ENCODE peak calls at places on chromosomes 16 and 17, in ten cellular contexts. L is fibroblast of mammary gland; I is HEK293T; T is stimulated activated CD8-positive, alpha-beta memory T cell treated with anti-CD3 and anti-CD28 coated beads, Interleukin-7, amount 100 ng/mL, for 4 hours; Y is NCI-H526; W is NCI-H2029 treated with DMSO at 0.1 percent for 48 hours; V is CD4-positive, alpha-beta T cell; E is bronchial epithelial cell; B is hypothalamus; S is type B pancreatic cell. H is an unnamed sample.

GRCh38 chr17:63470116-63470515 is 6.7 kb upstream of the ACE start:
- DNase-seq in L (no peak), I (no peak), T (no peak), Y (no peak), W (no peak), V (no peak), E (no peak), B (no peak), S (no peak), H (no peak)

GRCh38 chr17:37570527-37571093 is 38.6 kb downstream of the SYNRG start:
- DNase-seq in L (peak; percentile 65), I (peak; percentile 49), T (no peak), Y (peak; percentile 15), W (peak; percentile 10), V (no peak), E (peak; percentile 87), B (no peak), S (no peak), H (no peak)

GRCh38 chr17:17494499-17495447 is 1.4 kb downstream of the RASD1 start:
- DNase-seq in L (peak; percentile 47), I (no peak), T (no peak), Y (no peak), W (no peak), V (no peak), E (peak; percentile 17), B (no peak), S (no peak), H (peak; percentile 28)

GRCh38 chr17:49028271-49028670 is 31.1 kb downstream of the IGF2BP1 start:
- DNase-seq in L (no peak), I (no peak), T (no peak), Y (no peak), W (no peak), V (no peak), E (no peak), B (no peak), S (no peak), H (no peak)

GRCh38 chr17:55577011-55577586 is 65.8 kb upstream of the SMIM36 start:
- DNase-seq in L (peak; percentile 95), I (no peak), T (no peak), Y (no peak), W (no peak), V (peak; percentile 23), E (no peak), B (no peak), S (no peak), H (peak; percentile 26)

GRCh38 chr16:74563828-74564263 is 43.1 kb downstream of the GLG1 start:
- DNase-seq in L (peak; percentile 62), I (no peak), T (peak; percentile 8), Y (no peak), W (no peak), V (no peak), E (peak; percentile 77), B (no peak), S (no peak), H (no peak)

GRCh38 chr16:64172652-64173051 is 949.2 kb downstream of the CDH11 start:
- DNase-seq in L (no peak), I (no peak), T (no peak), Y (no peak), W (no peak), V (no peak), E (no peak), B (no peak), S (no peak), H (no peak)

GRCh38 chr17:1087381-1088241 is 90.7 kb downstream of the TIMM22 start:
- DNase-seq in L (no peak), I (peak; percentile 79), T (no peak), Y (peak; percentile 95), W (peak; percentile 58), V (no peak), E (peak; percentile 78), B (no peak), S (no peak), H (no peak)

GRCh38 chr17:45230787-45231480 is 9.2 kb downstream of the FMNL1 start:
- DNase-seq in L (peak; percentile 56), I (no peak), T (no peak), Y (no peak), W (no peak), V (no peak), E (peak; percentile 56), B (no peak), S (no peak), H (no peak)

GRCh38 chr16:56814537-56815432 is 50.2 kb upstream of the SLC12A3 start:
- DNase-seq in L (no peak), I (no peak), T (no peak), Y (no peak), W (no peak), V (no peak), E (no peak), B (no peak), S (no peak), H (no peak)

GRCh38 chr17:28760987-28761562 is 17.3 kb downstream of the TRAF4 start:
- DNase-seq in L (peak; percentile 76), I (no peak), T (no peak), Y (no peak), W (peak; percentile 70), V (no peak), E (peak; percentile 56), B (no peak), S (no peak), H (no peak)

GRCh38 chr16:12584488-12585233 is 219.0 kb downstream of the CPPED1 start:
- DNase-seq in L (no peak), I (no peak), T (no peak), Y (no peak), W (peak; percentile 7), V (no peak), E (peak; percentile 15), B (no peak), S (no peak), H (no peak)

GRCh38 chr17:34099859-34100258 is 155.2 kb upstream of the CCL2 start:
- DNase-seq in L (no peak), I (no peak), T (no peak), Y (no peak), W (no peak), V (no peak), E (no peak), B (no peak), S (no peak), H (no peak)

GRCh38 chr16:8486985-8487384 is 103.3 kb downstream of the TMEM114 start:
- DNase-seq in L (no peak), I (no peak), T (no peak), Y (no peak), W (no peak), V (no peak), E (no peak), B (no peak), S (no peak), H (no peak)

GRCh38 chr17:49638818-49639217 is 39.1 kb downstream of the SPOP start:
- DNase-seq in L (no peak), I (no peak), T (no peak), Y (no peak), W (no peak), V (no peak), E (no peak), B (no peak), S (no peak), H (no peak)

GRCh38 chr17:58753026-58753425 is 2.6 kb upstream of the PPM1E start:
- DNase-seq in L (no peak), I (no peak), T (no peak), Y (no peak), W (no peak), V (no peak), E (no peak), B (no peak), S (no peak), H (no peak)

GRCh38 chr16:75070055-75070841 is 46.3 kb downstream of the LDHD start:
- DNase-seq in L (no peak), I (no peak), T (no peak), Y (no peak), W (no peak), V (no peak), E (no peak), B (peak; percentile 5), S (no peak), H (no peak)

GRCh38 chr16:55297062-55297909 is 26.7 kb upstream of the IRX6 start:
- DNase-seq in L (peak; percentile 12), I (peak; percentile 29), T (no peak), Y (no peak), W (no peak), V (no peak), E (peak; percentile 98), B (no peak), S (no peak), H (no peak)

GRCh38 chr17:28942925-28943324 is 8.4 kb downstream of the PHF12 start:
- DNase-seq in L (no peak), I (no peak), T (no peak), Y (no peak), W (no peak), V (no peak), E (no peak), B (no peak), S (no peak), H (no peak)

GRCh38 chr17:75155191-75155601 is 884 bp upstream of the JPT1 start:
- DNase-seq in L (no peak), I (no peak), T (no peak), Y (no peak), W (no peak), V (no peak), E (peak; percentile 52), B (no peak), S (no peak), H (no peak)

GRCh38 chr17:81094744-81095607 is 60.0 kb downstream of the BAIAP2 start:
- DNase-seq in L (peak; percentile 100), I (peak; percentile 54), T (peak; percentile 91), Y (peak; percentile 43), W (no peak), V (peak; percentile 61), E (peak; percentile 98), B (peak; percentile 54), S (peak; percentile 85), H (no peak)

GRCh38 chr16:57681950-57682728 is 12.5 kb upstream of the DRC7 start:
- DNase-seq in L (no peak), I (no peak), T (no peak), Y (no peak), W (no peak), V (no peak), E (no peak), B (no peak), S (no peak), H (no peak)

GRCh38 chr17:37844158-37844976 is 79.8 kb upstream of the TBC1D3K start:
- DNase-seq in L (peak; percentile 48), I (peak; percentile 70), T (peak; percentile 17), Y (no peak), W (no peak), V (peak; percentile 17), E (peak; percentile 15), B (no peak), S (no peak), H (peak; percentile 55)

GRCh38 chr16:48448799-48449481 is 63.7 kb upstream of the SIAH1 start:
- DNase-seq in L (no peak), I (no peak), T (no peak), Y (no peak), W (no peak), V (no peak), E (no peak), B (no peak), S (no peak), H (no peak)

H was measured in memory B cell.